ENCODE peak calls at places on chromosomes 1 and 21, in eight cellular contexts. One of them, this sample, is unnamed.
A peak's percentile ranks its signal among the peaks of the same experiment; 100 is the strongest.

GRCh38 chr1:19083081-19083480 is 126.6 kb upstream of the IFFO2 start:
- DNase-seq in ovary: no peak
- DNase-seq in SW480: no peak
- DNase-seq in stimulated activated CD4-positive, alpha-beta T cell treated with anti-CD3 and anti-CD28 coated beads, Interleukin-12 subunit alpha, Interleukin-12 subunit beta, amount 100 ng/mL, for 24 hours: no peak
- DNase-seq in small intestine: no peak
- DNase-seq in stimulated activated CD8-positive, alpha-beta memory T cell treated with anti-CD3 and anti-CD28 coated beads, Interleukin-4, amount 100 ng/mL, for 24 hours: no peak
- DNase-seq in nucleus accumbens: no peak
- DNase-seq in iris pigment epithelial cell: peak; percentile 39
- DNase-seq in this sample: no peak

GRCh38 chr1:186143521-186143920 is 231.5 kb downstream of the TPR start:
- DNase-seq in small intestine: no peak
- DNase-seq in ovary: no peak
- DNase-seq in nucleus accumbens: no peak
- DNase-seq in SW480: no peak
- DNase-seq in iris pigment epithelial cell: no peak
- DNase-seq in stimulated activated CD8-positive, alpha-beta memory T cell treated with anti-CD3 and anti-CD28 coated beads, Interleukin-4, amount 100 ng/mL, for 24 hours: no peak
- DNase-seq in stimulated activated CD4-positive, alpha-beta T cell treated with anti-CD3 and anti-CD28 coated beads, Interleukin-12 subunit alpha, Interleukin-12 subunit beta, amount 100 ng/mL, for 24 hours: no peak
- DNase-seq in this sample: no peak

GRCh38 chr1:176745945-176746344 is 283.0 kb downstream of the PAPPA2 start:
- DNase-seq in ovary: no peak
- DNase-seq in SW480: peak; percentile 14
- DNase-seq in stimulated activated CD8-positive, alpha-beta memory T cell treated with anti-CD3 and anti-CD28 coated beads, Interleukin-4, amount 100 ng/mL, for 24 hours: no peak
- DNase-seq in stimulated activated CD4-positive, alpha-beta T cell treated with anti-CD3 and anti-CD28 coated beads, Interleukin-12 subunit alpha, Interleukin-12 subunit beta, amount 100 ng/mL, for 24 hours: no peak
- DNase-seq in nucleus accumbens: no peak
- DNase-seq in small intestine: no peak
- DNase-seq in iris pigment epithelial cell: no peak
- DNase-seq in this sample: no peak

GRCh38 chr1:154222918-154223317 is 2.2 kb downstream of the UBAP2L start:
- DNase-seq in stimulated activated CD8-positive, alpha-beta memory T cell treated with anti-CD3 and anti-CD28 coated beads, Interleukin-4, amount 100 ng/mL, for 24 hours: no peak
- DNase-seq in iris pigment epithelial cell: no peak
- DNase-seq in ovary: no peak
- DNase-seq in small intestine: no peak
- DNase-seq in nucleus accumbens: no peak
- DNase-seq in SW480: no peak
- DNase-seq in stimulated activated CD4-positive, alpha-beta T cell treated with anti-CD3 and anti-CD28 coated beads, Interleukin-12 subunit alpha, Interleukin-12 subunit beta, amount 100 ng/mL, for 24 hours: no peak
- DNase-seq in this sample: no peak

GRCh38 chr1:15834406-15835204 is 12.9 kb upstream of the SPEN start:
- DNase-seq in nucleus accumbens: peak; percentile 78
- DNase-seq in stimulated activated CD8-positive, alpha-beta memory T cell treated with anti-CD3 and anti-CD28 coated beads, Interleukin-4, amount 100 ng/mL, for 24 hours: peak; percentile 83
- DNase-seq in ovary: peak; percentile 81
- DNase-seq in iris pigment epithelial cell: peak; percentile 93
- DNase-seq in small intestine: peak; percentile 96
- DNase-seq in stimulated activated CD4-positive, alpha-beta T cell treated with anti-CD3 and anti-CD28 coated beads, Interleukin-12 subunit alpha, Interleukin-12 subunit beta, amount 100 ng/mL, for 24 hours: peak; percentile 81
- DNase-seq in SW480: peak; percentile 93
- DNase-seq in this sample: peak; percentile 95

GRCh38 chr1:246923482-246923881 is 8.3 kb downstream of the AHCTF1 start:
- DNase-seq in stimulated activated CD4-positive, alpha-beta T cell treated with anti-CD3 and anti-CD28 coated beads, Interleukin-12 subunit alpha, Interleukin-12 subunit beta, amount 100 ng/mL, for 24 hours: no peak
- DNase-seq in stimulated activated CD8-positive, alpha-beta memory T cell treated with anti-CD3 and anti-CD28 coated beads, Interleukin-4, amount 100 ng/mL, for 24 hours: no peak
- DNase-seq in ovary: no peak
- DNase-seq in iris pigment epithelial cell: no peak
- DNase-seq in SW480: no peak
- DNase-seq in nucleus accumbens: no peak
- DNase-seq in small intestine: no peak
- DNase-seq in this sample: no peak

GRCh38 chr1:233843523-233844204 is 60.8 kb upstream of the SLC35F3 start:
- DNase-seq in stimulated activated CD4-positive, alpha-beta T cell treated with anti-CD3 and anti-CD28 coated beads, Interleukin-12 subunit alpha, Interleukin-12 subunit beta, amount 100 ng/mL, for 24 hours: no peak
- DNase-seq in nucleus accumbens: no peak
- DNase-seq in iris pigment epithelial cell: peak; percentile 19
- DNase-seq in stimulated activated CD8-positive, alpha-beta memory T cell treated with anti-CD3 and anti-CD28 coated beads, Interleukin-4, amount 100 ng/mL, for 24 hours: no peak
- DNase-seq in small intestine: no peak
- DNase-seq in ovary: no peak
- DNase-seq in SW480: peak; percentile 34
- DNase-seq in this sample: no peak

GRCh38 chr21:36194024-36194423 is 37.4 kb downstream of the DOP1B start:
- DNase-seq in stimulated activated CD8-positive, alpha-beta memory T cell treated with anti-CD3 and anti-CD28 coated beads, Interleukin-4, amount 100 ng/mL, for 24 hours: no peak
- DNase-seq in stimulated activated CD4-positive, alpha-beta T cell treated with anti-CD3 and anti-CD28 coated beads, Interleukin-12 subunit alpha, Interleukin-12 subunit beta, amount 100 ng/mL, for 24 hours: no peak
- DNase-seq in small intestine: no peak
- DNase-seq in SW480: no peak
- DNase-seq in iris pigment epithelial cell: no peak
- DNase-seq in nucleus accumbens: no peak
- DNase-seq in ovary: no peak
- DNase-seq in this sample: no peak

GRCh38 chr21:14603202-14603601 is 57.1 kb upstream of the SAMSN1 start:
- DNase-seq in small intestine: no peak
- DNase-seq in stimulated activated CD8-positive, alpha-beta memory T cell treated with anti-CD3 and anti-CD28 coated beads, Interleukin-4, amount 100 ng/mL, for 24 hours: no peak
- DNase-seq in stimulated activated CD4-positive, alpha-beta T cell treated with anti-CD3 and anti-CD28 coated beads, Interleukin-12 subunit alpha, Interleukin-12 subunit beta, amount 100 ng/mL, for 24 hours: no peak
- DNase-seq in ovary: no peak
- DNase-seq in iris pigment epithelial cell: peak; percentile 86
- DNase-seq in SW480: no peak
- DNase-seq in nucleus accumbens: no peak
- DNase-seq in this sample: no peak

GRCh38 chr1:27137022-27137542 is 17.8 kb downstream of the SLC9A1 start:
- DNase-seq in small intestine: no peak
- DNase-seq in stimulated activated CD4-positive, alpha-beta T cell treated with anti-CD3 and anti-CD28 coated beads, Interleukin-12 subunit alpha, Interleukin-12 subunit beta, amount 100 ng/mL, for 24 hours: peak; percentile 54
- DNase-seq in stimulated activated CD8-positive, alpha-beta memory T cell treated with anti-CD3 and anti-CD28 coated beads, Interleukin-4, amount 100 ng/mL, for 24 hours: peak; percentile 70
- DNase-seq in nucleus accumbens: no peak
- DNase-seq in SW480: no peak
- DNase-seq in ovary: no peak
- DNase-seq in iris pigment epithelial cell: no peak
- DNase-seq in this sample: no peak

GRCh38 chr21:32597205-32597604 is 11.9 kb upstream of the TCP10L start:
- DNase-seq in stimulated activated CD8-positive, alpha-beta memory T cell treated with anti-CD3 and anti-CD28 coated beads, Interleukin-4, amount 100 ng/mL, for 24 hours: no peak
- DNase-seq in iris pigment epithelial cell: peak; percentile 88
- DNase-seq in stimulated activated CD4-positive, alpha-beta T cell treated with anti-CD3 and anti-CD28 coated beads, Interleukin-12 subunit alpha, Interleukin-12 subunit beta, amount 100 ng/mL, for 24 hours: no peak
- DNase-seq in SW480: peak; percentile 87
- DNase-seq in ovary: no peak
- DNase-seq in small intestine: no peak
- DNase-seq in nucleus accumbens: no peak
- DNase-seq in this sample: no peak

GRCh38 chr1:44646276-44646675 is 28.0 kb downstream of the TMEM53 start:
- DNase-seq in stimulated activated CD8-positive, alpha-beta memory T cell treated with anti-CD3 and anti-CD28 coated beads, Interleukin-4, amount 100 ng/mL, for 24 hours: no peak
- DNase-seq in iris pigment epithelial cell: no peak
- DNase-seq in small intestine: no peak
- DNase-seq in stimulated activated CD4-positive, alpha-beta T cell treated with anti-CD3 and anti-CD28 coated beads, Interleukin-12 subunit alpha, Interleukin-12 subunit beta, amount 100 ng/mL, for 24 hours: no peak
- DNase-seq in nucleus accumbens: no peak
- DNase-seq in ovary: no peak
- DNase-seq in SW480: no peak
- DNase-seq in this sample: no peak

GRCh38 chr1:245690153-245690552 is 535.4 kb downstream of the KIF26B start:
- DNase-seq in small intestine: no peak
- DNase-seq in stimulated activated CD8-positive, alpha-beta memory T cell treated with anti-CD3 and anti-CD28 coated beads, Interleukin-4, amount 100 ng/mL, for 24 hours: no peak
- DNase-seq in SW480: no peak
- DNase-seq in ovary: no peak
- DNase-seq in stimulated activated CD4-positive, alpha-beta T cell treated with anti-CD3 and anti-CD28 coated beads, Interleukin-12 subunit alpha, Interleukin-12 subunit beta, amount 100 ng/mL, for 24 hours: no peak
- DNase-seq in nucleus accumbens: no peak
- DNase-seq in iris pigment epithelial cell: peak; percentile 12
- DNase-seq in this sample: no peak

GRCh38 chr21:44498280-44498964 is 41.6 kb downstream of the KRTAP10-1 start:
- DNase-seq in nucleus accumbens: no peak
- DNase-seq in small intestine: no peak
- DNase-seq in iris pigment epithelial cell: no peak
- DNase-seq in stimulated activated CD8-positive, alpha-beta memory T cell treated with anti-CD3 and anti-CD28 coated beads, Interleukin-4, amount 100 ng/mL, for 24 hours: no peak
- DNase-seq in stimulated activated CD4-positive, alpha-beta T cell treated with anti-CD3 and anti-CD28 coated beads, Interleukin-12 subunit alpha, Interleukin-12 subunit beta, amount 100 ng/mL, for 24 hours: no peak
- DNase-seq in SW480: no peak
- DNase-seq in ovary: no peak
- DNase-seq in this sample: no peak

GRCh38 chr1:204927673-204928641 is 57.3 kb downstream of the NFASC start:
- DNase-seq in stimulated activated CD4-positive, alpha-beta T cell treated with anti-CD3 and anti-CD28 coated beads, Interleukin-12 subunit alpha, Interleukin-12 subunit beta, amount 100 ng/mL, for 24 hours: no peak
- DNase-seq in nucleus accumbens: no peak
- DNase-seq in ovary: no peak
- DNase-seq in iris pigment epithelial cell: no peak
- DNase-seq in stimulated activated CD8-positive, alpha-beta memory T cell treated with anti-CD3 and anti-CD28 coated beads, Interleukin-4, amount 100 ng/mL, for 24 hours: no peak
- DNase-seq in SW480: no peak
- DNase-seq in small intestine: no peak
- DNase-seq in this sample: no peak

GRCh38 chr1:18109756-18110597 is 2.4 kb downstream of the IGSF21 start:
- DNase-seq in stimulated activated CD4-positive, alpha-beta T cell treated with anti-CD3 and anti-CD28 coated beads, Interleukin-12 subunit alpha, Interleukin-12 subunit beta, amount 100 ng/mL, for 24 hours: no peak
- DNase-seq in iris pigment epithelial cell: peak; percentile 9
- DNase-seq in small intestine: no peak
- DNase-seq in ovary: no peak
- DNase-seq in SW480: peak; percentile 34
- DNase-seq in stimulated activated CD8-positive, alpha-beta memory T cell treated with anti-CD3 and anti-CD28 coated beads, Interleukin-4, amount 100 ng/mL, for 24 hours: no peak
- DNase-seq in nucleus accumbens: no peak
- DNase-seq in this sample: peak; percentile 46

GRCh38 chr21:15947707-15948106 is 217.9 kb downstream of the USP25 start:
- DNase-seq in small intestine: no peak
- DNase-seq in nucleus accumbens: no peak
- DNase-seq in stimulated activated CD4-positive, alpha-beta T cell treated with anti-CD3 and anti-CD28 coated beads, Interleukin-12 subunit alpha, Interleukin-12 subunit beta, amount 100 ng/mL, for 24 hours: no peak
- DNase-seq in SW480: no peak
- DNase-seq in stimulated activated CD8-positive, alpha-beta memory T cell treated with anti-CD3 and anti-CD28 coated beads, Interleukin-4, amount 100 ng/mL, for 24 hours: no peak
- DNase-seq in iris pigment epithelial cell: no peak
- DNase-seq in ovary: no peak
- DNase-seq in this sample: no peak

GRCh38 chr1:38020361-38020760 is 7.8 kb downstream of the UTP11 start:
- DNase-seq in stimulated activated CD4-positive, alpha-beta T cell treated with anti-CD3 and anti-CD28 coated beads, Interleukin-12 subunit alpha, Interleukin-12 subunit beta, amount 100 ng/mL, for 24 hours: no peak
- DNase-seq in stimulated activated CD8-positive, alpha-beta memory T cell treated with anti-CD3 and anti-CD28 coated beads, Interleukin-4, amount 100 ng/mL, for 24 hours: no peak
- DNase-seq in iris pigment epithelial cell: no peak
- DNase-seq in small intestine: no peak
- DNase-seq in ovary: no peak
- DNase-seq in SW480: no peak
- DNase-seq in nucleus accumbens: no peak
- DNase-seq in this sample: no peak

GRCh38 chr1:58584082-58584895 is 7.2 kb upstream of the TACSTD2 start:
- DNase-seq in small intestine: no peak
- DNase-seq in ovary: peak; percentile 46
- DNase-seq in stimulated activated CD4-positive, alpha-beta T cell treated with anti-CD3 and anti-CD28 coated beads, Interleukin-12 subunit alpha, Interleukin-12 subunit beta, amount 100 ng/mL, for 24 hours: no peak
- DNase-seq in iris pigment epithelial cell: peak; percentile 96
- DNase-seq in SW480: peak; percentile 90
- DNase-seq in stimulated activated CD8-positive, alpha-beta memory T cell treated with anti-CD3 and anti-CD28 coated beads, Interleukin-4, amount 100 ng/mL, for 24 hours: no peak
- DNase-seq in nucleus accumbens: no peak
- DNase-seq in this sample: peak; percentile 66

GRCh38 chr1:162293293-162293692 is 83.4 kb downstream of the SPATA46 start:
- DNase-seq in stimulated activated CD4-positive, alpha-beta T cell treated with anti-CD3 and anti-CD28 coated beads, Interleukin-12 subunit alpha, Interleukin-12 subunit beta, amount 100 ng/mL, for 24 hours: no peak
- DNase-seq in small intestine: no peak
- DNase-seq in ovary: no peak
- DNase-seq in stimulated activated CD8-positive, alpha-beta memory T cell treated with anti-CD3 and anti-CD28 coated beads, Interleukin-4, amount 100 ng/mL, for 24 hours: no peak
- DNase-seq in nucleus accumbens: no peak
- DNase-seq in SW480: no peak
- DNase-seq in iris pigment epithelial cell: no peak
- DNase-seq in this sample: no peak

GRCh38 chr1:21901473-21901847 is 35.6 kb downstream of the HSPG2 start:
- DNase-seq in stimulated activated CD8-positive, alpha-beta memory T cell treated with anti-CD3 and anti-CD28 coated beads, Interleukin-4, amount 100 ng/mL, for 24 hours: no peak
- DNase-seq in nucleus accumbens: no peak
- DNase-seq in small intestine: no peak
- DNase-seq in SW480: no peak
- DNase-seq in stimulated activated CD4-positive, alpha-beta T cell treated with anti-CD3 and anti-CD28 coated beads, Interleukin-12 subunit alpha, Interleukin-12 subunit beta, amount 100 ng/mL, for 24 hours: no peak
- DNase-seq in iris pigment epithelial cell: peak; percentile 27
- DNase-seq in ovary: no peak
- DNase-seq in this sample: no peak

GRCh38 chr1:203031467-203031866 is 5.2 kb downstream of the PPFIA4 start:
- DNase-seq in SW480: no peak
- DNase-seq in stimulated activated CD4-positive, alpha-beta T cell treated with anti-CD3 and anti-CD28 coated beads, Interleukin-12 subunit alpha, Interleukin-12 subunit beta, amount 100 ng/mL, for 24 hours: no peak
- DNase-seq in stimulated activated CD8-positive, alpha-beta memory T cell treated with anti-CD3 and anti-CD28 coated beads, Interleukin-4, amount 100 ng/mL, for 24 hours: no peak
- DNase-seq in nucleus accumbens: no peak
- DNase-seq in ovary: no peak
- DNase-seq in iris pigment epithelial cell: peak; percentile 21
- DNase-seq in small intestine: no peak
- DNase-seq in this sample: no peak

GRCh38 chr1:110860174-110860573 is 12.8 kb upstream of the CD53 start:
- DNase-seq in SW480: no peak
- DNase-seq in iris pigment epithelial cell: no peak
- DNase-seq in stimulated activated CD8-positive, alpha-beta memory T cell treated with anti-CD3 and anti-CD28 coated beads, Interleukin-4, amount 100 ng/mL, for 24 hours: no peak
- DNase-seq in small intestine: no peak
- DNase-seq in nucleus accumbens: no peak
- DNase-seq in ovary: no peak
- DNase-seq in stimulated activated CD4-positive, alpha-beta T cell treated with anti-CD3 and anti-CD28 coated beads, Interleukin-12 subunit alpha, Interleukin-12 subunit beta, amount 100 ng/mL, for 24 hours: no peak
- DNase-seq in this sample: no peak

GRCh38 chr1:206969090-206969489 is 1.2 kb downstream of the FCAMR start:
- DNase-seq in ovary: no peak
- DNase-seq in nucleus accumbens: no peak
- DNase-seq in stimulated activated CD8-positive, alpha-beta memory T cell treated with anti-CD3 and anti-CD28 coated beads, Interleukin-4, amount 100 ng/mL, for 24 hours: no peak
- DNase-seq in SW480: no peak
- DNase-seq in iris pigment epithelial cell: no peak
- DNase-seq in stimulated activated CD4-positive, alpha-beta T cell treated with anti-CD3 and anti-CD28 coated beads, Interleukin-12 subunit alpha, Interleukin-12 subunit beta, amount 100 ng/mL, for 24 hours: no peak
- DNase-seq in small intestine: peak; percentile 99
- DNase-seq in this sample: peak; percentile 81

GRCh38 chr1:20480261-20481157 is 5.5 kb downstream of the CAMK2N1 start:
- DNase-seq in stimulated activated CD8-positive, alpha-beta memory T cell treated with anti-CD3 and anti-CD28 coated beads, Interleukin-4, amount 100 ng/mL, for 24 hours: no peak
- DNase-seq in ovary: no peak
- DNase-seq in stimulated activated CD4-positive, alpha-beta T cell treated with anti-CD3 and anti-CD28 coated beads, Interleukin-12 subunit alpha, Interleukin-12 subunit beta, amount 100 ng/mL, for 24 hours: no peak
- DNase-seq in iris pigment epithelial cell: no peak
- DNase-seq in small intestine: peak; percentile 84
- DNase-seq in SW480: peak; percentile 57
- DNase-seq in nucleus accumbens: peak; percentile 32
- DNase-seq in this sample: peak; percentile 84

GRCh38 chr1:17438977-17439249 is 564 bp downstream of the RCC2 start:
- DNase-seq in SW480: no peak
- DNase-seq in nucleus accumbens: no peak
- DNase-seq in small intestine: no peak
- DNase-seq in stimulated activated CD4-positive, alpha-beta T cell treated with anti-CD3 and anti-CD28 coated beads, Interleukin-12 subunit alpha, Interleukin-12 subunit beta, amount 100 ng/mL, for 24 hours: no peak
- DNase-seq in iris pigment epithelial cell: no peak
- DNase-seq in stimulated activated CD8-positive, alpha-beta memory T cell treated with anti-CD3 and anti-CD28 coated beads, Interleukin-4, amount 100 ng/mL, for 24 hours: no peak
- DNase-seq in ovary: no peak
- DNase-seq in this sample: no peak

GRCh38 chr1:87392241-87393192 is 63.8 kb downstream of the LMO4 start:
- DNase-seq in stimulated activated CD4-positive, alpha-beta T cell treated with anti-CD3 and anti-CD28 coated beads, Interleukin-12 subunit alpha, Interleukin-12 subunit beta, amount 100 ng/mL, for 24 hours: no peak
- DNase-seq in ovary: no peak
- DNase-seq in small intestine: peak; percentile 75
- DNase-seq in stimulated activated CD8-positive, alpha-beta memory T cell treated with anti-CD3 and anti-CD28 coated beads, Interleukin-4, amount 100 ng/mL, for 24 hours: no peak
- DNase-seq in SW480: no peak
- DNase-seq in iris pigment epithelial cell: peak; percentile 65
- DNase-seq in nucleus accumbens: no peak
- DNase-seq in this sample: peak; percentile 38

GRCh38 chr1:153509729-153510354 is 25.9 kb downstream of the S100A6 start:
- DNase-seq in stimulated activated CD8-positive, alpha-beta memory T cell treated with anti-CD3 and anti-CD28 coated beads, Interleukin-4, amount 100 ng/mL, for 24 hours: peak; percentile 48
- DNase-seq in iris pigment epithelial cell: peak; percentile 34
- DNase-seq in stimulated activated CD4-positive, alpha-beta T cell treated with anti-CD3 and anti-CD28 coated beads, Interleukin-12 subunit alpha, Interleukin-12 subunit beta, amount 100 ng/mL, for 24 hours: peak; percentile 44
- DNase-seq in SW480: peak; percentile 39
- DNase-seq in nucleus accumbens: no peak
- DNase-seq in small intestine: peak; percentile 71
- DNase-seq in ovary: no peak
- DNase-seq in this sample: peak; percentile 44

GRCh38 chr1:23522244-23523013 is 8.6 kb downstream of the E2F2 start:
- DNase-seq in SW480: no peak
- DNase-seq in stimulated activated CD4-positive, alpha-beta T cell treated with anti-CD3 and anti-CD28 coated beads, Interleukin-12 subunit alpha, Interleukin-12 subunit beta, amount 100 ng/mL, for 24 hours: no peak
- DNase-seq in ovary: no peak
- DNase-seq in nucleus accumbens: no peak
- DNase-seq in small intestine: no peak
- DNase-seq in stimulated activated CD8-positive, alpha-beta memory T cell treated with anti-CD3 and anti-CD28 coated beads, Interleukin-4, amount 100 ng/mL, for 24 hours: no peak
- DNase-seq in iris pigment epithelial cell: peak; percentile 40
- DNase-seq in this sample: no peak

GRCh38 chr1:91511386-91511785 is 10.7 kb downstream of the CDC7 start:
- DNase-seq in ovary: no peak
- DNase-seq in iris pigment epithelial cell: peak; percentile 60
- DNase-seq in small intestine: peak; percentile 47
- DNase-seq in SW480: peak; percentile 36
- DNase-seq in nucleus accumbens: no peak
- DNase-seq in stimulated activated CD8-positive, alpha-beta memory T cell treated with anti-CD3 and anti-CD28 coated beads, Interleukin-4, amount 100 ng/mL, for 24 hours: no peak
- DNase-seq in stimulated activated CD4-positive, alpha-beta T cell treated with anti-CD3 and anti-CD28 coated beads, Interleukin-12 subunit alpha, Interleukin-12 subunit beta, amount 100 ng/mL, for 24 hours: no peak
- DNase-seq in this sample: peak; percentile 54

GRCh38 chr21:38538353-38538752 is 40.1 kb upstream of the ERG start:
- DNase-seq in stimulated activated CD4-positive, alpha-beta T cell treated with anti-CD3 and anti-CD28 coated beads, Interleukin-12 subunit alpha, Interleukin-12 subunit beta, amount 100 ng/mL, for 24 hours: no peak
- DNase-seq in stimulated activated CD8-positive, alpha-beta memory T cell treated with anti-CD3 and anti-CD28 coated beads, Interleukin-4, amount 100 ng/mL, for 24 hours: no peak
- DNase-seq in SW480: no peak
- DNase-seq in iris pigment epithelial cell: no peak
- DNase-seq in small intestine: peak; percentile 12
- DNase-seq in nucleus accumbens: no peak
- DNase-seq in ovary: no peak
- DNase-seq in this sample: no peak

GRCh38 chr1:183711691-183712401 is 58.7 kb upstream of the APOBEC4 start:
- DNase-seq in iris pigment epithelial cell: peak; percentile 35
- DNase-seq in nucleus accumbens: no peak
- DNase-seq in stimulated activated CD8-positive, alpha-beta memory T cell treated with anti-CD3 and anti-CD28 coated beads, Interleukin-4, amount 100 ng/mL, for 24 hours: no peak
- DNase-seq in stimulated activated CD4-positive, alpha-beta T cell treated with anti-CD3 and anti-CD28 coated beads, Interleukin-12 subunit alpha, Interleukin-12 subunit beta, amount 100 ng/mL, for 24 hours: no peak
- DNase-seq in SW480: no peak
- DNase-seq in small intestine: no peak
- DNase-seq in ovary: no peak
- DNase-seq in this sample: peak; percentile 39

GRCh38 chr1:18230840-18231239 is 123.2 kb downstream of the IGSF21 start:
- DNase-seq in SW480: no peak
- DNase-seq in ovary: no peak
- DNase-seq in small intestine: no peak
- DNase-seq in nucleus accumbens: no peak
- DNase-seq in stimulated activated CD4-positive, alpha-beta T cell treated with anti-CD3 and anti-CD28 coated beads, Interleukin-12 subunit alpha, Interleukin-12 subunit beta, amount 100 ng/mL, for 24 hours: no peak
- DNase-seq in iris pigment epithelial cell: no peak
- DNase-seq in stimulated activated CD8-positive, alpha-beta memory T cell treated with anti-CD3 and anti-CD28 coated beads, Interleukin-4, amount 100 ng/mL, for 24 hours: no peak
- DNase-seq in this sample: no peak